ENCODE peak calls at places on chromosomes 11 and 22, in ten cellular contexts. K, Q, H, A, B, X, I, L, E and Y are unnamed samples.

GRCh38 chr22:39592104-39593060 is 21.8 kb downstream of the CACNA1I start:
- DNase-seq in K (no peak), Q (no peak), H (peak; percentile 65), A (peak; percentile 5), B (peak; percentile 76), X (no peak), I (no peak), L (peak; percentile 65), E (peak; percentile 15), Y (no peak)

GRCh38 chr11:66082936-66083698 is 13.0 kb downstream of the PACS1 start:
- DNase-seq in K (no peak), Q (no peak), H (peak; percentile 48), A (no peak), B (peak; percentile 50), X (no peak), I (no peak), L (peak; percentile 59), E (no peak), Y (no peak)

GRCh38 chr11:65468874-65469333 is 29.9 kb upstream of the MALAT1 start:
- DNase-seq in K (peak; percentile 69), Q (peak; percentile 76), H (peak; percentile 90), A (no peak), B (peak; percentile 96), X (peak; percentile 55), I (peak; percentile 44), L (peak; percentile 95), E (no peak), Y (no peak)

GRCh38 chr11:117197516-117198456 is 1.4 kb upstream of the TAGLN start:
- DNase-seq in K (peak; percentile 56), Q (no peak), H (no peak), A (no peak), B (peak; percentile 18), X (no peak), I (no peak), L (peak; percentile 49), E (no peak), Y (no peak)

GRCh38 chr11:119228535-119229302 is 22.6 kb downstream of the CBL start:
- DNase-seq in K (no peak), Q (no peak), H (no peak), A (no peak), B (no peak), X (no peak), I (no peak), L (no peak), E (no peak), Y (no peak)

GRCh38 chr22:41052661-41053490 is 39.5 kb upstream of the EP300 start:
- DNase-seq in K (no peak), Q (no peak), H (no peak), A (no peak), B (peak; percentile 50), X (no peak), I (no peak), L (no peak), E (peak; percentile 29), Y (peak; percentile 22)

GRCh38 chr22:37708580-37709444 is 12.0 kb downstream of the TRIOBP start:
- DNase-seq in K (no peak), Q (no peak), H (no peak), A (no peak), B (no peak), X (no peak), I (no peak), L (no peak), E (no peak), Y (no peak)

GRCh38 chr22:26851125-26851524 is 193.7 kb downstream of the MIAT start:
- DNase-seq in K (no peak), Q (no peak), H (no peak), A (no peak), B (no peak), X (no peak), I (no peak), L (no peak), E (no peak), Y (no peak)

DNA sequence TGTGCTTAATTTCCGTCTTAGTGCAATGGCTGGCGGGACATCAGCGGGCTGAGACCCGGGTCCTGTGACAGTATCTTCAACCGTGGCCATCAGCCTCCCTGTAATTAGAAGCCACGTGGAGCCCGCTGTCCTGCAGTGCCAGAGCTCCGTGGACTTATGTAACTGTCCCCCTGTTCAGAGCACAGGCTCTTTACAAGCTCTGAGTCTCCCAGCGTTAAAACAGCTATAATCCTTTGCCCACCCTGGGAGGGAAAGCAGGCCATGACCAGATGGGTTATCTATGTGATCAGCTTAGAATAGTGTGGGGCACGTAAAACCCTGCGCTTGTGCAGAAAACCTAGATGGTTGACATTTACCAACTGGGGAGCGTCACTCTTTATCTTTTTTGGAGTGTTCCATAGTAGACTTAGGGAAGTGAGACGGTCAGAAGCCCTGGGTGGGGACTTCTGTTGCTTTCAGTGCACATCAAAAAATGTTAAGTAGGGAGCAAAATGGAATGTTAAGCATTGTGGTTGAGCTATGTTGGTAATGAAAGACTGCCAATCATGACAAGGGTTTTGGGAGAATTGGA is 103.5 kb upstream of the CADM1 start:
- DNase-seq in K (no peak), Q (no peak), H (no peak), A (no peak), B (no peak), X (no peak), I (no peak), L (peak; percentile 5), E (no peak), Y (no peak)
- H3K27ac ChIP-seq in K (no peak overlapping the region), Q (no peak overlapping the region), H (no peak overlapping the region), A (no peak overlapping the region), B (no peak overlapping the region), X (no peak overlapping the region), I (no peak overlapping the region), L (no peak overlapping the region), E (no peak overlapping the region), Y (no peak overlapping the region)

GRCh38 chr11:34204396-34205279 is 99.2 kb downstream of the NAT10 start:
- DNase-seq in K (no peak), Q (no peak), H (no peak), A (no peak), B (peak; percentile 97), X (no peak), I (no peak), L (no peak), E (peak; percentile 86), Y (peak; percentile 93)

GRCh38 chr11:34201130-34201529 is 95.7 kb downstream of the NAT10 start:
- DNase-seq in K (no peak), Q (no peak), H (no peak), A (no peak), B (no peak), X (no peak), I (no peak), L (no peak), E (no peak), Y (no peak)

GRCh38 chr11:34205326-34206035 is 100.1 kb downstream of the NAT10 start:
- DNase-seq in K (no peak), Q (no peak), H (no peak), A (no peak), B (no peak), X (no peak), I (no peak), L (no peak), E (no peak), Y (no peak)

GRCh38 chr11:34206598-34207300 is 101.3 kb downstream of the NAT10 start:
- DNase-seq in K (no peak), Q (no peak), H (no peak), A (no peak), B (no peak), X (no peak), I (no peak), L (no peak), E (no peak), Y (no peak)

DNA sequence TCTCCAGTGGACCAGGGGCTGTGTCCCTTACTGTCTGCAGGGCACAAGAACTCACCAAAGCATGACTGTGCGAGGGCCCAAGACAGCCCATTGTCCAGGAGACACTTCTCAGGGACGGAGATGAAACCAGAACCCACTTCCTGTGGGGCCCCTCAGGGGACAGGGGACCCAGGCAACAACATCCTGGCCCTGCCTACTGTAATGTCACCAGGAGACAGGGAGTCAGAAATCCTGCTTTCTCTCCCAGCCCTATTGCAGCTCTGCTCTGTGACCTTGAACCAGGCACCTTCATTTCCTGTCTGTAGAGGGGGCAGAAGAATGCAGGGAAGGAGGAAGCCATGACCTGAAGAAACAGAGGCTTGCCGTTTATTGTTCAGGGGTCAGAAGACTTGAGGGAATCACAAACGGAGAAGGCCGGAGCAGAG is 98.0 kb downstream of the NAT10 start:
- DNase-seq in K (no peak), Q (peak; percentile 17), H (no peak), A (no peak), B (no peak), X (no peak), I (no peak), L (no peak), E (no peak), Y (no peak)
- H3K27ac ChIP-seq in K (no peak overlapping the region), Q (no peak overlapping the region), H (no peak overlapping the region), A (no peak overlapping the region), B (no peak overlapping the region), X (no peak overlapping the region), I (no peak overlapping the region), L (no peak overlapping the region), E (no peak overlapping the region), Y (no peak overlapping the region)

GRCh38 chr11:105933666-105934065 is 88.4 kb downstream of the MSANTD4 start:
- DNase-seq in K (no peak), Q (no peak), H (no peak), A (no peak), B (no peak), X (no peak), I (no peak), L (no peak), E (no peak), Y (no peak)
- H3K27ac ChIP-seq in K (no peak overlapping the region), Q (no peak overlapping the region), H (no peak overlapping the region), A (no peak overlapping the region), B (no peak overlapping the region), X (no peak overlapping the region), I (no peak overlapping the region), L (no peak overlapping the region), E (no peak overlapping the region), Y (no peak overlapping the region)

GRCh38 chr11:8959546-8960166 is 4.6 kb downstream of the TMEM9B start:
- DNase-seq in K (peak; percentile 60), Q (peak; percentile 84), H (peak; percentile 33), A (no peak), B (peak; percentile 73), X (no peak), I (peak; percentile 22), L (peak; percentile 26), E (peak; percentile 20), Y (peak; percentile 31)

GRCh38 chr11:8967159-8967558 is 2.9 kb upstream of the TMEM9B start:
- DNase-seq in K (no peak), Q (no peak), H (no peak), A (no peak), B (no peak), X (no peak), I (no peak), L (no peak), E (no peak), Y (no peak)

GRCh38 chr11:8964324-8965320 is at the start of gene TMEM9B:
- DNase-seq in K (peak; percentile 85), Q (peak; percentile 93), H (peak; percentile 92), A (peak; percentile 86), B (peak; percentile 90), X (peak; percentile 74), I (peak; percentile 82), L (peak; percentile 93), E (peak; percentile 80), Y (no peak)

GRCh38 chr11:8963569-8964323 is 496 bp downstream of the TMEM9B start:
- DNase-seq in K (no peak), Q (peak; percentile 92), H (peak; percentile 89), A (peak; percentile 38), B (peak; percentile 70), X (peak; percentile 73), I (peak; percentile 81), L (peak; percentile 90), E (peak; percentile 66), Y (peak; percentile 37)

DNA sequence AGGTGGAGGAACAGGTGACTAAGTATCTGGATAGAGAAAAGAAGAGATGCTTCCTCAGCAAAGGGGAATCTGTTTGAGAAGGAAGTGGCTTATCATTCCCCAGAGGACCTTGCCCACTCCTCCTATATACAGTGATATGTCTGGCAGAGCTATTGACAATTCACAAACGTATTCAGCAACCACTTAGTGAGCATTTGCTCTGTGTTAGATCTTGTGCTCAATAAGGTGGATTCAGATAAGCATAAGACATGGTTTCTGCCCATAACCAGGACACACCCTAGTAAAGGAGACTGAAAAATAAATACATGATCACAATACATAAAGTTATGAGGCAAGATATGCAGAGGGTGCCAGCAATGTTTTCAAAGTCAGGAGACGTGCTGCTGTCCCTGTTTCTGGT is 1.4 kb downstream of the TMEM9B start:
- DNase-seq in K (peak; percentile 31), Q (peak; percentile 16), H (no peak), A (no peak), B (no peak), X (no peak), I (no peak), L (no peak), E (no peak), Y (no peak)
- H3K27ac ChIP-seq in K (peak overlapping the region; percentile 93), Q (peak overlapping the region; percentile 82), H (no peak overlapping the region), A (peak overlapping the region; percentile 93), B (no peak overlapping the region), X (no peak overlapping the region), I (no peak overlapping the region), L (no peak overlapping the region), E (no peak overlapping the region), Y (peak overlapping the region; percentile 88)